ENCODE peak calls at places on chromosomes 13 and 19, in six cellular contexts. L, X, H, Y, T and Q are unnamed samples.

GRCh38 chr13:48146122-48146521 is 51.2 kb upstream of the MED4 start:
- DNase-seq in T (no peak), L (no peak), X (no peak), Y (no peak), H (no peak), Q (no peak)

GRCh38 chr19:19488875-19489690 is 26.3 kb downstream of the TSSK6 start:
- DNase-seq in X (peak), T (peak), L (peak), H (peak), Y (peak), Q (peak)

GRCh38 chr19:12232961-12233360 is 61.7 kb downstream of the ZNF44 start:
- DNase-seq in X (no peak), L (no peak), Y (no peak), T (no peak), H (no peak), Q (no peak)

GRCh38 chr13:66780814-66781213 is 449.3 kb downstream of the PCDH9 start:
- DNase-seq in X (no peak), T (no peak), L (no peak), H (no peak), Y (no peak), Q (no peak)

GRCh38 chr13:37290691-37291090 is 185.2 kb upstream of the CSNK1A1L start:
- DNase-seq in L (no peak), X (no peak), T (no peak), H (no peak), Y (no peak), Q (no peak)

GRCh38 chr19:32875428-32875827 is 5.9 kb upstream of the SLC7A9 start:
- DNase-seq in H (no peak), Y (no peak), T (no peak), X (no peak), L (no peak), Q (no peak)

GRCh38 chr19:36838784-36839324 is 667 bp upstream of the ZNF790 start:
- DNase-seq in T (no peak), L (no peak), X (no peak), H (no peak), Y (no peak), Q (no peak)

GRCh38 chr13:24618219-24618955 is 61.8 kb upstream of the ATP12A start:
- DNase-seq in X (no peak), H (no peak), T (no peak), L (peak), Y (no peak), Q (peak)

GRCh38 chr13:40271931-40272775 is 394.3 kb downstream of the FOXO1 start:
- DNase-seq in Y (peak), X (no peak), H (peak), L (no peak), T (no peak), Q (no peak)

GRCh38 chr13:53170910-53171309 is 142.3 kb downstream of the OLFM4 start:
- DNase-seq in X (no peak), T (no peak), L (no peak), H (no peak), Y (no peak), Q (no peak)

GRCh38 chr13:48437381-48437780 is 24.5 kb upstream of the LPAR6 start:
- DNase-seq in T (no peak), L (no peak), X (no peak), Y (peak), H (no peak), Q (no peak)

GRCh38 chr19:30116984-30117555 is 175.0 kb downstream of the URI1 start:
- DNase-seq in X (no peak), H (no peak), L (no peak), T (no peak), Y (no peak), Q (no peak)

GRCh38 chr19:14672043-14672872 is 2.4 kb downstream of the ADGRE3 start:
- DNase-seq in L (no peak), Y (no peak), X (no peak), T (peak), H (no peak), Q (peak)

GRCh38 chr19:50555447-50556235 is 12.6 kb downstream of the LRRC4B start:
- DNase-seq in X (no peak), L (no peak), H (no peak), Y (peak), T (no peak), Q (no peak)

GRCh38 chr13:38543561-38543960 is 143.3 kb upstream of the FREM2 start:
- DNase-seq in H (peak), T (no peak), L (no peak), Y (no peak), X (no peak), Q (no peak)

GRCh38 chr13:109924376-109924775 is 138.0 kb upstream of the IRS2 start:
- DNase-seq in T (no peak), L (no peak), H (no peak), X (no peak), Y (no peak), Q (no peak)

GRCh38 chr19:47994209-47994802 is at the start of gene ELSPBP1:
- DNase-seq in Y (no peak), X (no peak), T (no peak), L (no peak), H (no peak), Q (no peak)

GRCh38 chr13:32212420-32212819 is 102.7 kb downstream of the ZAR1L start:
- DNase-seq in H (no peak), Y (no peak), X (no peak), L (no peak), T (no peak), Q (no peak)

GRCh38 chr13:38636106-38636505 is 50.8 kb upstream of the FREM2 start:
- DNase-seq in T (no peak), L (no peak), H (no peak), X (no peak), Y (no peak), Q (no peak)

GRCh38 chr13:66138172-66138811 is 1091.8 kb downstream of the PCDH9 start:
- DNase-seq in H (no peak), Y (no peak), X (no peak), L (no peak), T (peak), Q (peak)

GRCh38 chr19:44576843-44577565 is 36.4 kb upstream of the IGSF23 start:
- DNase-seq in T (no peak), Y (peak), H (no peak), L (no peak), X (no peak), Q (no peak)